ENCODE peak calls at places on chromosomes 13 and 19, in ten cellular contexts. W, B, J, K, A, U, E, R, G and L are unnamed samples.

GRCh38 chr13:37448072-37448471 is 150.5 kb downstream of the POSTN start:
- DNase-seq in U (no peak), W (no peak), K (no peak), R (no peak), G (no peak), B (no peak), J (no peak), A (no peak), E (no peak), L (no peak)

GRCh38 chr19:45601524-45602522 is at the start of gene GPR4:
- DNase-seq in A (peak; percentile 65), B (no peak), U (no peak), J (no peak), K (peak; percentile 6), W (no peak), R (peak; percentile 85), G (no peak), E (no peak), L (no peak)

GRCh38 chr13:112208656-112209055 is 141.7 kb downstream of the SOX1 start:
- DNase-seq in U (no peak), A (no peak), W (no peak), B (no peak), R (peak; percentile 58), E (no peak), J (no peak), K (no peak), G (no peak), L (no peak)

GRCh38 chr13:100594731-100595130 is 6.1 kb upstream of the GGACT start:
- DNase-seq in U (no peak), J (peak; percentile 38), G (no peak), E (no peak), K (peak; percentile 35), B (no peak), R (no peak), W (peak; percentile 61), A (peak; percentile 52), L (no peak)

GRCh38 chr13:90055121-90055520 is 1292.4 kb upstream of the MIR17HG start:
- DNase-seq in A (no peak), R (no peak), B (no peak), E (no peak), U (no peak), J (no peak), W (no peak), K (peak; percentile 79), G (no peak), L (no peak)

GRCh38 chr13:44932850-44933251 is 56.4 kb downstream of the NUFIP1 start:
- DNase-seq in B (no peak), U (no peak), J (no peak), G (no peak), E (no peak), K (peak; percentile 76), R (no peak), W (no peak), A (no peak), L (no peak)

GRCh38 chr13:113949546-113949945 is 24.3 kb downstream of the C13orf46 start:
- DNase-seq in K (no peak), J (no peak), G (no peak), B (no peak), A (no peak), R (no peak), E (no peak), W (no peak), U (no peak), L (no peak)

GRCh38 chr13:107069107-107069776 is 501.3 kb upstream of the ARGLU1 start:
- DNase-seq in K (peak; percentile 22), A (peak; percentile 71), U (no peak), W (no peak), G (no peak), E (no peak), R (no peak), B (no peak), J (no peak), L (no peak)

GRCh38 chr19:1214862-1215731 is 9.5 kb downstream of the STK11 start:
- DNase-seq in K (peak; percentile 60), E (no peak), B (peak; percentile 41), R (peak; percentile 72), J (no peak), A (no peak), G (no peak), U (no peak), W (peak; percentile 67), L (peak; percentile 78)

GRCh38 chr13:34153428-34154180 is 335.7 kb downstream of the RFC3 start:
- DNase-seq in B (no peak), E (no peak), K (no peak), J (no peak), R (no peak), U (no peak), A (peak; percentile 52), G (no peak), W (no peak), L (no peak)

GRCh38 chr19:12778020-12778904 is 2.9 kb upstream of the HOOK2 start:
- DNase-seq in R (peak; percentile 89), B (no peak), K (peak; percentile 58), A (peak; percentile 70), U (peak; percentile 77), G (no peak), E (peak; percentile 50), J (peak; percentile 74), W (peak; percentile 88), L (peak; percentile 60)

GRCh38 chr19:21568816-21569496 is 63.6 kb downstream of the ZNF429 start:
- DNase-seq in A (no peak), G (peak; percentile 55), W (peak; percentile 95), K (no peak), J (peak; percentile 93), U (peak; percentile 89), B (peak; percentile 68), E (peak; percentile 81), R (no peak), L (peak; percentile 68)

GRCh38 chr19:11378319-11379189 is 4.1 kb downstream of the SWSAP1 start:
- DNase-seq in J (peak; percentile 55), A (peak; percentile 75), R (peak; percentile 59), W (peak; percentile 49), E (no peak), U (no peak), K (peak; percentile 95), B (no peak), G (no peak), L (peak; percentile 46)

GRCh38 chr13:52786747-52787146 is 47.1 kb upstream of the CNMD start:
- DNase-seq in K (peak; percentile 2), W (no peak), E (no peak), G (no peak), A (no peak), B (no peak), J (no peak), R (no peak), U (no peak), L (peak; percentile 60)

GRCh38 chr19:41912899-41913475 is 15.3 kb downstream of the ERFL start:
- DNase-seq in A (peak; percentile 42), U (no peak), B (no peak), W (no peak), J (no peak), E (no peak), K (no peak), R (peak; percentile 85), G (no peak), L (no peak)

GRCh38 chr19:29381353-29382203 is 144.2 kb upstream of the VSTM2B start:
- DNase-seq in U (no peak), K (no peak), J (peak; percentile 3), E (no peak), W (no peak), R (no peak), G (no peak), B (no peak), A (no peak), L (no peak)

GRCh38 chr19:10420444-10421239 is at the start of gene PDE4A:
- DNase-seq in R (peak; percentile 90), A (peak; percentile 40), E (no peak), U (no peak), G (no peak), W (no peak), B (no peak), J (no peak), K (peak; percentile 33), L (no peak)

GRCh38 chr19:16336571-16336970 is 11.9 kb downstream of the KLF2 start:
- DNase-seq in R (no peak), K (no peak), G (no peak), A (no peak), E (no peak), B (no peak), W (no peak), J (no peak), U (no peak), L (no peak)

GRCh38 chr19:16339361-16339725 is 14.7 kb downstream of the KLF2 start:
- DNase-seq in W (no peak), B (no peak), K (no peak), R (no peak), E (no peak), G (no peak), J (no peak), U (no peak), A (no peak), L (no peak)

GRCh38 chr19:16338470-16339360 is 14.1 kb downstream of the KLF2 start:
- DNase-seq in U (no peak), J (no peak), E (peak; percentile 43), W (no peak), B (peak; percentile 46), A (peak; percentile 42), G (peak; percentile 33), R (peak; percentile 80), K (peak; percentile 91), L (no peak)

GRCh38 chr19:16340092-16340491 is 15.5 kb downstream of the KLF2 start:
- DNase-seq in K (no peak), J (no peak), A (no peak), R (no peak), U (peak; percentile 66), G (no peak), E (no peak), B (no peak), W (no peak), L (no peak)

GRCh38 chr19:16337809-16338469 is 13.3 kb downstream of the KLF2 start:
- DNase-seq in E (no peak), J (no peak), G (no peak), W (no peak), B (no peak), K (no peak), R (peak; percentile 61), U (no peak), A (no peak), L (no peak)
- H3K27ac ChIP-seq in E (peak overlapping the region; percentile 70), J (no peak overlapping the region), G (peak overlapping the region; percentile 46), W (peak overlapping the region; percentile 9), B (peak overlapping the region; percentile 69), K (peak overlapping the region; percentile 77), R (peak overlapping the region; percentile 79), U (peak overlapping the region; percentile 71), A (no peak overlapping the region), L (no peak overlapping the region)

GRCh38 chr19:38792250-38793111 is 3.5 kb downstream of the LGALS7B start:
- DNase-seq in W (no peak), R (peak; percentile 90), G (peak; percentile 15), B (no peak), U (no peak), E (peak; percentile 21), J (peak; percentile 69), A (peak; percentile 21), K (no peak), L (no peak)
- H3K27ac ChIP-seq in W (no peak overlapping the region), R (no peak overlapping the region), G (no peak overlapping the region), B (no peak overlapping the region), U (no peak overlapping the region), E (no peak overlapping the region), J (no peak overlapping the region), A (no peak overlapping the region), K (no peak overlapping the region), L (no peak overlapping the region)

GRCh38 chr13:75607447-75607846 is 28.7 kb upstream of the LMO7 start:
- DNase-seq in R (no peak), B (no peak), G (no peak), A (no peak), J (no peak), E (no peak), U (no peak), W (no peak), K (peak; percentile 38), L (no peak)
- H3K27ac ChIP-seq in R (no peak overlapping the region), B (no peak overlapping the region), G (no peak overlapping the region), A (no peak overlapping the region), J (no peak overlapping the region), E (no peak overlapping the region), U (no peak overlapping the region), W (no peak overlapping the region), K (peak overlapping the region; percentile 17), L (no peak overlapping the region)

GRCh38 chr13:23707674-23708073 is 137.5 kb downstream of the TNFRSF19 start:
- DNase-seq in A (peak; percentile 21), G (no peak), E (no peak), R (no peak), U (no peak), W (no peak), J (no peak), K (peak; percentile 57), B (no peak), L (no peak)
- H3K27ac ChIP-seq in A (no peak overlapping the region), G (no peak overlapping the region), E (no peak overlapping the region), R (no peak overlapping the region), U (no peak overlapping the region), W (no peak overlapping the region), J (no peak overlapping the region), K (no peak overlapping the region), B (no peak overlapping the region), L (no peak overlapping the region)